ENCODE peak calls at places on chromosomes 6 and 20, in six cellular contexts. One of them, this sample, is unnamed.
A peak's percentile ranks its signal among the peaks of the same experiment; 100 is the strongest.

GRCh38 chr6:30814137-30815084 is 69.9 kb upstream of the DDR1 start:
- DNase-seq in astrocyte: peak; percentile 81
- DNase-seq in IMR-90: peak; percentile 84
- DNase-seq in PC-3: peak; percentile 81
- DNase-seq in GM23248: peak; percentile 83
- DNase-seq in SK-N-SH: no peak
- DNase-seq in this sample: no peak

GRCh38 chr20:35297740-35298139 is 5.5 kb upstream of the FAM83C start:
- DNase-seq in astrocyte: no peak
- DNase-seq in IMR-90: no peak
- DNase-seq in PC-3: no peak
- DNase-seq in GM23248: no peak
- DNase-seq in SK-N-SH: no peak
- DNase-seq in this sample: no peak

GRCh38 chr6:90347411-90347841 is 50.8 kb upstream of the BACH2 start:
- DNase-seq in astrocyte: no peak
- DNase-seq in IMR-90: no peak
- DNase-seq in PC-3: no peak
- DNase-seq in GM23248: peak; percentile 33
- DNase-seq in SK-N-SH: no peak
- DNase-seq in this sample: no peak

GRCh38 chr20:4795394-4795793 is 73.7 kb downstream of the PRND start:
- DNase-seq in astrocyte: peak; percentile 45
- DNase-seq in IMR-90: peak; percentile 80
- DNase-seq in PC-3: peak; percentile 73
- DNase-seq in GM23248: peak; percentile 91
- DNase-seq in SK-N-SH: no peak
- DNase-seq in this sample: no peak

GRCh38 chr20:33908351-33908750 is 85.4 kb upstream of the RALY start:
- DNase-seq in astrocyte: no peak
- DNase-seq in IMR-90: peak; percentile 28
- DNase-seq in PC-3: no peak
- DNase-seq in GM23248: peak; percentile 47
- DNase-seq in SK-N-SH: no peak
- DNase-seq in this sample: no peak

GRCh38 chr20:21357851-21358250 is 39.5 kb downstream of the NKX2-4 start:
- DNase-seq in astrocyte: no peak
- DNase-seq in IMR-90: peak; percentile 12
- DNase-seq in PC-3: no peak
- DNase-seq in GM23248: no peak
- DNase-seq in SK-N-SH: no peak
- DNase-seq in this sample: no peak

GRCh38 chr6:148780918-148781436 is 34.1 kb downstream of the UST start:
- DNase-seq in astrocyte: no peak
- DNase-seq in IMR-90: no peak
- DNase-seq in PC-3: no peak
- DNase-seq in GM23248: no peak
- DNase-seq in SK-N-SH: no peak
- DNase-seq in this sample: no peak

GRCh38 chr6:44439270-44440045 is 52.0 kb downstream of the CDC5L start:
- DNase-seq in astrocyte: peak; percentile 49
- DNase-seq in IMR-90: peak; percentile 83
- DNase-seq in PC-3: no peak
- DNase-seq in GM23248: peak; percentile 78
- DNase-seq in SK-N-SH: no peak
- DNase-seq in this sample: no peak

GRCh38 chr6:12279322-12280098 is 10.7 kb upstream of the EDN1 start:
- DNase-seq in astrocyte: no peak
- DNase-seq in IMR-90: no peak
- DNase-seq in PC-3: no peak
- DNase-seq in GM23248: peak; percentile 40
- DNase-seq in SK-N-SH: no peak
- DNase-seq in this sample: no peak

GRCh38 chr6:168219167-168219566 is 100.4 kb downstream of the DACT2 start:
- DNase-seq in astrocyte: no peak
- DNase-seq in IMR-90: no peak
- DNase-seq in PC-3: no peak
- DNase-seq in GM23248: peak; percentile 50
- DNase-seq in SK-N-SH: no peak
- DNase-seq in this sample: no peak

GRCh38 chr6:153965996-153966395 is 73.0 kb upstream of the OPRM1 start:
- DNase-seq in astrocyte: peak; percentile 49
- DNase-seq in IMR-90: no peak
- DNase-seq in PC-3: no peak
- DNase-seq in GM23248: peak; percentile 6
- DNase-seq in SK-N-SH: no peak
- DNase-seq in this sample: no peak

GRCh38 chr6:150334790-150335783 is 33.7 kb upstream of the IYD start:
- DNase-seq in astrocyte: peak; percentile 57
- DNase-seq in IMR-90: peak; percentile 82
- DNase-seq in PC-3: peak; percentile 67
- DNase-seq in GM23248: peak; percentile 80
- DNase-seq in SK-N-SH: peak; percentile 41
- DNase-seq in this sample: peak; percentile 28

GRCh38 chr6:105200133-105200730 is 20.4 kb upstream of the POPDC3 start:
- DNase-seq in astrocyte: no peak
- DNase-seq in IMR-90: no peak
- DNase-seq in PC-3: no peak
- DNase-seq in GM23248: no peak
- DNase-seq in SK-N-SH: no peak
- DNase-seq in this sample: no peak

GRCh38 chr6:130303436-130303835 is 62.4 kb upstream of the TMEM200A start:
- DNase-seq in astrocyte: peak; percentile 62
- DNase-seq in IMR-90: peak; percentile 70
- DNase-seq in PC-3: no peak
- DNase-seq in GM23248: peak; percentile 69
- DNase-seq in SK-N-SH: no peak
- DNase-seq in this sample: no peak

GRCh38 chr6:135129139-135129867 is 51.8 kb upstream of the MYB start:
- DNase-seq in astrocyte: no peak
- DNase-seq in IMR-90: no peak
- DNase-seq in PC-3: no peak
- DNase-seq in GM23248: no peak
- DNase-seq in SK-N-SH: no peak
- DNase-seq in this sample: no peak

GRCh38 chr6:43125119-43125518 is 46.0 kb upstream of the SRF start:
- DNase-seq in astrocyte: peak; percentile 95
- DNase-seq in IMR-90: peak; percentile 87
- DNase-seq in PC-3: no peak
- DNase-seq in GM23248: peak; percentile 91
- DNase-seq in SK-N-SH: peak; percentile 85
- DNase-seq in this sample: no peak

GRCh38 chr6:7887278-7887991 is 23.2 kb downstream of the TXNDC5 start:
- DNase-seq in astrocyte: no peak
- DNase-seq in IMR-90: no peak
- DNase-seq in PC-3: no peak
- DNase-seq in GM23248: no peak
- DNase-seq in SK-N-SH: no peak
- DNase-seq in this sample: no peak

GRCh38 chr20:47418061-47418616 is 61.6 kb upstream of the ZMYND8 start:
- DNase-seq in astrocyte: no peak
- DNase-seq in IMR-90: no peak
- DNase-seq in PC-3: peak; percentile 57
- DNase-seq in GM23248: no peak
- DNase-seq in SK-N-SH: no peak
- DNase-seq in this sample: no peak

GRCh38 chr20:44742304-44743079 is 3.2 kb upstream of the KCNK15 start:
- DNase-seq in astrocyte: no peak
- DNase-seq in IMR-90: no peak
- DNase-seq in PC-3: no peak
- DNase-seq in GM23248: no peak
- DNase-seq in SK-N-SH: no peak
- DNase-seq in this sample: no peak

GRCh38 chr20:62603021-62603906 is 39.0 kb upstream of the SLCO4A1 start:
- DNase-seq in astrocyte: peak; percentile 74
- DNase-seq in IMR-90: peak; percentile 47
- DNase-seq in PC-3: peak; percentile 98
- DNase-seq in GM23248: peak; percentile 51
- DNase-seq in SK-N-SH: no peak
- DNase-seq in this sample: no peak
- H3K4me3 ChIP-seq in astrocyte: peak overlapping the region; percentile 40
- H3K4me3 ChIP-seq in IMR-90: no peak overlapping the region
- H3K4me3 ChIP-seq in PC-3: peak overlapping the region; percentile 65
- H3K4me3 ChIP-seq in GM23248: no peak overlapping the region
- H3K4me3 ChIP-seq in SK-N-SH: no peak overlapping the region
- H3K4me3 ChIP-seq in this sample: no peak overlapping the region

GRCh38 chr20:1325173-1326030 is 3.5 kb downstream of the SDCBP2 start:
- DNase-seq in astrocyte: peak; percentile 92
- DNase-seq in IMR-90: peak; percentile 97
- DNase-seq in PC-3: peak; percentile 98
- DNase-seq in GM23248: peak; percentile 98
- DNase-seq in SK-N-SH: peak; percentile 98
- DNase-seq in this sample: no peak
- H2AFZ ChIP-seq in astrocyte: peak overlapping the region; percentile 77
- H2AFZ ChIP-seq in IMR-90: peak overlapping the region; percentile 90
- H2AFZ ChIP-seq in PC-3: peak overlapping the region; percentile 21
- H2AFZ ChIP-seq in GM23248: peak overlapping the region; percentile 71
- H2AFZ ChIP-seq in SK-N-SH: peak overlapping the region; percentile 66
- H2AFZ ChIP-seq in this sample: peak overlapping the region; percentile 68

DNA sequence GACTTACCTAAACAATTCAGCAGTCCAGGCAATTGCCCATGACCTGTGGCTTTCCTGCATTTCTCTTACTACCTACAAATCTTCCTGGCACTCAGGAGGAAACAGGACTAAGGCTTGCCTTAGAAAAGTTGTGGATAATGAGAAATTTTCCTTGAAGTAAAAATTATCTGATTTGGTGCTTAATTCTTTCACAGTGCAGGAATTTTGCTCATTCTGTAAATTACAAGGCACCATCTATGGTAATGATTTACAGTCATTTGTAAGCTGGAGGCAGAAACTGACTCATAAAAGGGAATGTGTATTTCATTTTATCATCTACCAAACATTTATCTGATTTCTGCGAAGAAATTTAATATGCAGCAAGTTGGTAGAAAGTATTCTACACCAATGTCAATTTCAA is 211.5 kb upstream of the FKBP1C start:
- DNase-seq in astrocyte: peak; percentile 1
- DNase-seq in IMR-90: no peak
- DNase-seq in PC-3: no peak
- DNase-seq in GM23248: no peak
- DNase-seq in SK-N-SH: no peak
- DNase-seq in this sample: no peak
- H3K4me3 ChIP-seq in astrocyte: no peak overlapping the region
- H3K4me3 ChIP-seq in IMR-90: no peak overlapping the region
- H3K4me3 ChIP-seq in PC-3: no peak overlapping the region
- H3K4me3 ChIP-seq in GM23248: no peak overlapping the region
- H3K4me3 ChIP-seq in SK-N-SH: no peak overlapping the region
- H3K4me3 ChIP-seq in this sample: no peak overlapping the region

GRCh38 chr6:123062645-123063044 is 66.6 kb downstream of the CLVS2 start:
- DNase-seq in astrocyte: no peak
- DNase-seq in IMR-90: no peak
- DNase-seq in PC-3: no peak
- DNase-seq in GM23248: no peak
- DNase-seq in SK-N-SH: no peak
- DNase-seq in this sample: no peak

GRCh38 chr6:123064038-123064437 is 68.0 kb downstream of the CLVS2 start:
- DNase-seq in astrocyte: no peak
- DNase-seq in IMR-90: no peak
- DNase-seq in PC-3: no peak
- DNase-seq in GM23248: no peak
- DNase-seq in SK-N-SH: no peak
- DNase-seq in this sample: no peak
- H2AFZ ChIP-seq in astrocyte: no peak overlapping the region
- H2AFZ ChIP-seq in IMR-90: no peak overlapping the region
- H2AFZ ChIP-seq in PC-3: no peak overlapping the region
- H2AFZ ChIP-seq in GM23248: no peak overlapping the region
- H2AFZ ChIP-seq in SK-N-SH: no peak overlapping the region
- H2AFZ ChIP-seq in this sample: no peak overlapping the region

DNA sequence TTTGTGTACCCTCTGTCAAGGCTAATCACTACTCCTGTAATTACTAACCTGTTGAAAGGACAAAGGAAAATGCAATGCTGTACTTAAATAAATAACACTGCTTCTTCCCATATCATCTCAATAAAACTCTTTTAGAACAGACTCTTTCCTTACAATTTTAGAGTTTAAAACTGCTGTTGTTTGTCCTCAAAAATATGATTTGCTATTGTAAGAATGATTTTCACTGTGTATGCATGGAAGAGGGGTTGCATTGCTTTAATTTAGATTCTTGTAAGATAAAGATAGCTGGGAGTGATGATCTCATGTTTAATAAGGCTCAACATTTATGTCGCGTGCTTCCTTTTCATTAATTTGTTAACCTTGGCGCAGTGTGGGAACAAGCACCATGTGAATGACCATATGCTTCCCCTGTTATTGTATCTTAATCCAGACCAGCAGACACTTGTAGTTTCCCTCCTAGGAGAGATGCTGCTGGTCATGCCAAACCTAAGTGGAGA is 89.8 kb upstream of the ATXN1 start:
- DNase-seq in astrocyte: no peak
- DNase-seq in IMR-90: no peak
- DNase-seq in PC-3: no peak
- DNase-seq in GM23248: no peak
- DNase-seq in SK-N-SH: no peak
- DNase-seq in this sample: no peak
- H3K4me3 ChIP-seq in astrocyte: no peak overlapping the region
- H3K4me3 ChIP-seq in IMR-90: no peak overlapping the region
- H3K4me3 ChIP-seq in PC-3: no peak overlapping the region
- H3K4me3 ChIP-seq in GM23248: no peak overlapping the region
- H3K4me3 ChIP-seq in SK-N-SH: no peak overlapping the region
- H3K4me3 ChIP-seq in this sample: no peak overlapping the region

GRCh38 chr6:163748886-163749285 is 334.4 kb downstream of the QKI start:
- DNase-seq in astrocyte: no peak
- DNase-seq in IMR-90: no peak
- DNase-seq in PC-3: no peak
- DNase-seq in GM23248: no peak
- DNase-seq in SK-N-SH: no peak
- DNase-seq in this sample: no peak

GRCh38 chr6:163752446-163752845 is 337.9 kb downstream of the QKI start:
- DNase-seq in astrocyte: no peak
- DNase-seq in IMR-90: no peak
- DNase-seq in PC-3: no peak
- DNase-seq in GM23248: no peak
- DNase-seq in SK-N-SH: no peak
- DNase-seq in this sample: no peak

GRCh38 chr6:163753430-163753829 is 338.9 kb downstream of the QKI start:
- DNase-seq in astrocyte: peak; percentile 58
- DNase-seq in IMR-90: no peak
- DNase-seq in PC-3: no peak
- DNase-seq in GM23248: no peak
- DNase-seq in SK-N-SH: no peak
- DNase-seq in this sample: no peak

GRCh38 chr6:163750436-163751031 is 336.0 kb downstream of the QKI start:
- DNase-seq in astrocyte: no peak
- DNase-seq in IMR-90: no peak
- DNase-seq in PC-3: no peak
- DNase-seq in GM23248: no peak
- DNase-seq in SK-N-SH: no peak
- DNase-seq in this sample: no peak

DNA sequence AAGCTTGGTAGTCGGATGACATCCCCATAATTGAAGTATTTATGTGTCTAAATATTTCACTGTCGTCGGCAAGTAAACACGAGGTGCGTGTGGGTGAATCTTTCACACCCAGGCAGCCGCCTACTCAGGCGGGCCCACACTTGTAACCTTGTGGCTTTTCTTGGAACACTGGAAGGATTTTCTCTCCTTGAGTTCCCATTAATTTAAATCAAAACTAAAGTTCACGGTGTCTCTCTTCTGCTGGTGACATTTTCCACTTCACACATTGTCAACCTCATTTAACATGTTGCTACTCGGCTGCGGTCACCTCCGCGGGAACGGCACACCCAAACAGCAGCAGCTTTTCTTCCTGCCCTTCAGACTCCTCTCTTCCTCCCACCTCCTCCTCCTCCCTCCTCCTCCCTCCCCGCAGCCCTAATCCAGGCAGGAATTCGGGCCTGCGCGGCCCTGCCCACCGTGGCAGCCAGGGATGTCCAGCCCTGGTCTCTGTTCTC is 336.6 kb downstream of the QKI start:
- DNase-seq in astrocyte: no peak
- DNase-seq in IMR-90: no peak
- DNase-seq in PC-3: no peak
- DNase-seq in GM23248: no peak
- DNase-seq in SK-N-SH: no peak
- DNase-seq in this sample: no peak
- H2AFZ ChIP-seq in astrocyte: no peak overlapping the region
- H2AFZ ChIP-seq in IMR-90: no peak overlapping the region
- H2AFZ ChIP-seq in PC-3: no peak overlapping the region
- H2AFZ ChIP-seq in GM23248: no peak overlapping the region
- H2AFZ ChIP-seq in SK-N-SH: no peak overlapping the region
- H2AFZ ChIP-seq in this sample: peak overlapping the region; percentile 83